ENCODE peak calls at places on chromosome 21, in five cellular contexts. T, X, J, N and S are unnamed samples.

GRCh38 chr21:45551316-45551715 is 9.1 kb upstream of the SLC19A1 start:
- DNase-seq in J (peak), X (peak), T (no peak), N (no peak), S (peak)

GRCh38 chr21:28444131-28444530 is 548.5 kb downstream of the LTN1 start:
- DNase-seq in N (no peak), J (no peak), T (no peak), X (peak), S (no peak)

GRCh38 chr21:34061983-34062382 is 11.4 kb upstream of the MRPS6 start:
- DNase-seq in X (peak), N (no peak), T (no peak), J (no peak), S (no peak)

GRCh38 chr21:41207401-41208388 is 39.7 kb downstream of the BACE2 start:
- DNase-seq in N (peak), X (peak), T (no peak), J (no peak), S (peak)

GRCh38 chr21:44702111-44702972 is 5.4 kb downstream of the KRTAP10-12 start:
- DNase-seq in J (no peak), N (no peak), X (no peak), T (no peak), S (no peak)

GRCh38 chr21:41220208-41220733 is 52.3 kb downstream of the BACE2 start:
- DNase-seq in J (no peak), N (no peak), T (no peak), X (no peak), S (no peak)

GRCh38 chr21:26032263-26032662 is 138.3 kb downstream of the APP start:
- DNase-seq in N (no peak), T (no peak), X (peak), J (no peak), S (no peak)

GRCh38 chr21:14901482-14901958 is 163.3 kb downstream of the NRIP1 start:
- DNase-seq in T (no peak), J (peak), X (peak), N (no peak), S (peak)

GRCh38 chr21:45319461-45320211 is 31.9 kb upstream of the POFUT2 start:
- DNase-seq in J (no peak), T (no peak), X (peak), N (peak), S (peak)

GRCh38 chr21:41895643-41896493 is 16.7 kb upstream of the PRDM15 start:
- DNase-seq in N (no peak), J (peak), X (no peak), T (peak), S (peak)

GRCh38 chr21:24076179-24076578 is 1531.1 kb downstream of the MRPL39 start:
- DNase-seq in J (no peak), N (no peak), X (no peak), T (no peak), S (peak)

GRCh38 chr21:36113647-36114428 is 21.0 kb upstream of the CBR3 start:
- DNase-seq in T (peak), N (no peak), X (no peak), J (peak), S (no peak)

GRCh38 chr21:43800124-43800523 is 10.7 kb downstream of the RRP1 start:
- DNase-seq in J (no peak), X (no peak), N (no peak), T (no peak), S (no peak)

GRCh38 chr21:17441370-17441769 is 71.5 kb upstream of the CXADR start:
- DNase-seq in T (no peak), N (no peak), X (no peak), J (no peak), S (peak)

GRCh38 chr21:46211376-46211775 is 17.2 kb downstream of the LSS start:
- DNase-seq in T (no peak), X (no peak), N (peak), J (no peak), S (no peak)

GRCh38 chr21:34640858-34641257 is 25.9 kb upstream of the RCAN1 start:
- DNase-seq in X (peak), N (no peak), J (peak), T (no peak), S (peak)

GRCh38 chr21:41966341-41966833 is 12.6 kb upstream of the C2CD2 start:
- DNase-seq in N (no peak), X (peak), J (no peak), T (no peak), S (peak)

GRCh38 chr21:35212393-35213127 is 163.5 kb upstream of the RUNX1 start:
- DNase-seq in T (no peak), J (no peak), X (peak), N (no peak), S (peak)

GRCh38 chr21:43343992-43344886 is 82.7 kb downstream of the SIK1 start:
- DNase-seq in J (no peak), N (no peak), X (no peak), T (no peak), S (no peak)

GRCh38 chr21:31182231-31183129 is 144.2 kb upstream of the KRTAP19-8 start:
- DNase-seq in X (no peak), J (peak), T (peak), N (no peak), S (no peak)

GRCh38 chr21:45167796-45168222 is 93.4 kb downstream of the ADARB1 start:
- DNase-seq in X (peak), J (no peak), N (no peak), T (no peak), S (peak)

GRCh38 chr21:45612096-45613019 is 31.2 kb upstream of the PCBP3 start:
- DNase-seq in X (peak), J (no peak), N (no peak), T (no peak), S (peak)

GRCh38 chr21:23939369-23940065 is 1667.8 kb downstream of the MRPL39 start:
- DNase-seq in J (no peak), T (no peak), N (no peak), X (no peak), S (no peak)

GRCh38 chr21:17802568-17802967 is 16.6 kb downstream of the C21orf91 start:
- DNase-seq in T (no peak), N (no peak), J (no peak), X (peak), S (peak)

GRCh38 chr21:38984568-38984967 is 178.8 kb downstream of the ETS2 start:
- DNase-seq in X (no peak), T (no peak), J (no peak), N (no peak), S (no peak)

GRCh38 chr21:30044447-30045064 is 104.8 kb upstream of the GRIK1 start:
- DNase-seq in J (peak), X (peak), T (no peak), N (no peak), S (no peak)

GRCh38 chr21:33026878-33027400 is 1.2 kb downstream of the OLIG2 start:
- DNase-seq in T (no peak), X (no peak), J (no peak), N (no peak), S (peak)

GRCh38 chr21:42688841-42689371 is 35.5 kb downstream of the PDE9A start:
- DNase-seq in N (peak), J (peak), X (no peak), T (no peak), S (no peak)

GRCh38 chr21:17989780-17990179 is 170.6 kb upstream of the C21orf91 start:
- DNase-seq in X (no peak), T (no peak), J (no peak), N (no peak), S (no peak)

GRCh38 chr21:16193758-16194606 is 464.2 kb downstream of the USP25 start:
- DNase-seq in J (peak), X (peak), N (peak), T (no peak), S (peak)

GRCh38 chr21:36164427-36164784 is 7.8 kb downstream of the DOP1B start:
- DNase-seq in J (no peak), T (no peak), N (no peak), X (peak), S (no peak)